ENCODE peak calls at places on chromosomes 4 and X, in ten cellular contexts. One of them, this sample, is unnamed.

GRCh38 chrX:14412686-14413085 is 116.7 kb upstream of the GLRA2 start:
- DNase-seq in mesenchymal stem cell: no peak
- DNase-seq in transverse colon: no peak
- DNase-seq in GM12878: no peak
- DNase-seq in IMR-90: no peak
- DNase-seq in tibial nerve: no peak
- DNase-seq in H7: no peak
- DNase-seq in MG63: no peak
- DNase-seq in skeletal muscle cell: no peak
- DNase-seq in AG04449: no peak
- DNase-seq in this sample: no peak

GRCh38 chrX:66399273-66399672 is 235.2 kb downstream of the HEPH start:
- DNase-seq in MG63: no peak
- DNase-seq in tibial nerve: no peak
- DNase-seq in transverse colon: no peak
- DNase-seq in AG04449: no peak
- DNase-seq in mesenchymal stem cell: no peak
- DNase-seq in IMR-90: no peak
- DNase-seq in H7: no peak
- DNase-seq in skeletal muscle cell: no peak
- DNase-seq in GM12878: no peak
- DNase-seq in this sample: no peak

GRCh38 chrX:132169554-132169953 is 41.7 kb upstream of the FRMD7 start:
- DNase-seq in AG04449: no peak
- DNase-seq in skeletal muscle cell: no peak
- DNase-seq in GM12878: no peak
- DNase-seq in tibial nerve: no peak
- DNase-seq in mesenchymal stem cell: no peak
- DNase-seq in MG63: no peak
- DNase-seq in H7: no peak
- DNase-seq in IMR-90: no peak
- DNase-seq in transverse colon: no peak
- DNase-seq in this sample: no peak

GRCh38 chr4:115090483-115091075 is 22.8 kb downstream of the NDST4 start:
- DNase-seq in transverse colon: no peak
- DNase-seq in H7: peak; percentile 0
- DNase-seq in AG04449: no peak
- DNase-seq in MG63: no peak
- DNase-seq in IMR-90: peak; percentile 0
- DNase-seq in mesenchymal stem cell: peak; percentile 27
- DNase-seq in skeletal muscle cell: no peak
- DNase-seq in tibial nerve: no peak
- DNase-seq in GM12878: no peak
- DNase-seq in this sample: peak; percentile 2

GRCh38 chr4:175560628-175561027 is 251.4 kb downstream of the GPM6A start:
- DNase-seq in tibial nerve: no peak
- DNase-seq in H7: no peak
- DNase-seq in IMR-90: peak; percentile 5
- DNase-seq in skeletal muscle cell: peak; percentile 1
- DNase-seq in MG63: no peak
- DNase-seq in AG04449: no peak
- DNase-seq in GM12878: no peak
- DNase-seq in transverse colon: no peak
- DNase-seq in mesenchymal stem cell: peak; percentile 7
- DNase-seq in this sample: peak; percentile 2

GRCh38 chrX:135522878-135523693 is 2.6 kb downstream of the INTS6L start:
- DNase-seq in skeletal muscle cell: no peak
- DNase-seq in IMR-90: no peak
- DNase-seq in transverse colon: no peak
- DNase-seq in H7: no peak
- DNase-seq in mesenchymal stem cell: peak; percentile 4
- DNase-seq in AG04449: no peak
- DNase-seq in GM12878: no peak
- DNase-seq in MG63: no peak
- DNase-seq in tibial nerve: no peak
- DNase-seq in this sample: no peak

GRCh38 chr4:60455380-60455779 is 744.7 kb upstream of the ADGRL3 start:
- DNase-seq in GM12878: no peak
- DNase-seq in MG63: no peak
- DNase-seq in mesenchymal stem cell: no peak
- DNase-seq in IMR-90: no peak
- DNase-seq in transverse colon: no peak
- DNase-seq in H7: no peak
- DNase-seq in skeletal muscle cell: no peak
- DNase-seq in AG04449: no peak
- DNase-seq in tibial nerve: no peak
- DNase-seq in this sample: no peak

GRCh38 chr4:92387459-92388069 is 83.8 kb downstream of the GRID2 start:
- DNase-seq in mesenchymal stem cell: peak; percentile 49
- DNase-seq in MG63: no peak
- DNase-seq in AG04449: no peak
- DNase-seq in skeletal muscle cell: peak; percentile 13
- DNase-seq in IMR-90: peak; percentile 53
- DNase-seq in GM12878: peak; percentile 4
- DNase-seq in transverse colon: no peak
- DNase-seq in H7: peak; percentile 2
- DNase-seq in tibial nerve: peak; percentile 10
- DNase-seq in this sample: peak; percentile 16

GRCh38 chr4:56723201-56723605 is 42.1 kb upstream of the HOPX start:
- DNase-seq in IMR-90: no peak
- DNase-seq in AG04449: no peak
- DNase-seq in mesenchymal stem cell: no peak
- DNase-seq in MG63: no peak
- DNase-seq in skeletal muscle cell: no peak
- DNase-seq in H7: no peak
- DNase-seq in transverse colon: no peak
- DNase-seq in tibial nerve: no peak
- DNase-seq in GM12878: no peak
- DNase-seq in this sample: no peak

GRCh38 chrX:39396358-39396995 is 595.2 kb downstream of the MID1IP1 start:
- DNase-seq in IMR-90: no peak
- DNase-seq in mesenchymal stem cell: no peak
- DNase-seq in tibial nerve: no peak
- DNase-seq in AG04449: no peak
- DNase-seq in skeletal muscle cell: no peak
- DNase-seq in MG63: no peak
- DNase-seq in GM12878: no peak
- DNase-seq in H7: peak; percentile 28
- DNase-seq in transverse colon: no peak
- DNase-seq in this sample: no peak

GRCh38 chr4:140858897-140859296 is 102.7 kb upstream of the TBC1D9 start:
- DNase-seq in MG63: no peak
- DNase-seq in tibial nerve: no peak
- DNase-seq in mesenchymal stem cell: peak; percentile 38
- DNase-seq in skeletal muscle cell: no peak
- DNase-seq in IMR-90: peak; percentile 15
- DNase-seq in transverse colon: no peak
- DNase-seq in H7: no peak
- DNase-seq in GM12878: no peak
- DNase-seq in AG04449: no peak
- DNase-seq in this sample: no peak

GRCh38 chr4:105978684-105979296 is 83.5 kb downstream of the NPNT start:
- DNase-seq in H7: no peak
- DNase-seq in transverse colon: no peak
- DNase-seq in mesenchymal stem cell: peak; percentile 85
- DNase-seq in IMR-90: no peak
- DNase-seq in tibial nerve: peak; percentile 20
- DNase-seq in AG04449: peak; percentile 41
- DNase-seq in skeletal muscle cell: peak; percentile 79
- DNase-seq in GM12878: no peak
- DNase-seq in MG63: peak; percentile 63
- DNase-seq in this sample: peak; percentile 87
- H3K4me3 ChIP-seq in H7: no peak overlapping the region
- H3K4me3 ChIP-seq in transverse colon: no peak overlapping the region
- H3K4me3 ChIP-seq in mesenchymal stem cell: no peak overlapping the region
- H3K4me3 ChIP-seq in IMR-90: no peak overlapping the region
- H3K4me3 ChIP-seq in tibial nerve: no peak overlapping the region
- H3K4me3 ChIP-seq in AG04449: no peak overlapping the region
- H3K4me3 ChIP-seq in skeletal muscle cell: no peak overlapping the region
- H3K4me3 ChIP-seq in GM12878: no peak overlapping the region
- H3K4me3 ChIP-seq in MG63: no peak overlapping the region
- H3K4me3 ChIP-seq in this sample: no peak overlapping the region

GRCh38 chr4:42709392-42710065 is 52.6 kb upstream of the ATP8A1 start:
- DNase-seq in AG04449: no peak
- DNase-seq in IMR-90: no peak
- DNase-seq in skeletal muscle cell: no peak
- DNase-seq in tibial nerve: no peak
- DNase-seq in GM12878: no peak
- DNase-seq in mesenchymal stem cell: no peak
- DNase-seq in transverse colon: no peak
- DNase-seq in H7: no peak
- DNase-seq in MG63: no peak
- DNase-seq in this sample: no peak

GRCh38 chr4:42708625-42709024 is 51.7 kb upstream of the ATP8A1 start:
- DNase-seq in AG04449: no peak
- DNase-seq in mesenchymal stem cell: no peak
- DNase-seq in skeletal muscle cell: no peak
- DNase-seq in IMR-90: no peak
- DNase-seq in tibial nerve: no peak
- DNase-seq in MG63: no peak
- DNase-seq in transverse colon: no peak
- DNase-seq in GM12878: no peak
- DNase-seq in H7: no peak
- DNase-seq in this sample: no peak

GRCh38 chr4:42702895-42703294 is 46.0 kb upstream of the ATP8A1 start:
- DNase-seq in AG04449: no peak
- DNase-seq in IMR-90: no peak
- DNase-seq in MG63: no peak
- DNase-seq in H7: no peak
- DNase-seq in mesenchymal stem cell: no peak
- DNase-seq in skeletal muscle cell: no peak
- DNase-seq in transverse colon: no peak
- DNase-seq in GM12878: no peak
- DNase-seq in tibial nerve: no peak
- DNase-seq in this sample: no peak

GRCh38 chr4:42703776-42704175 is 46.9 kb upstream of the ATP8A1 start:
- DNase-seq in AG04449: no peak
- DNase-seq in GM12878: no peak
- DNase-seq in MG63: no peak
- DNase-seq in transverse colon: no peak
- DNase-seq in tibial nerve: no peak
- DNase-seq in IMR-90: no peak
- DNase-seq in H7: no peak
- DNase-seq in skeletal muscle cell: no peak
- DNase-seq in mesenchymal stem cell: no peak
- DNase-seq in this sample: no peak

GRCh38 chr4:42706086-42706485 is 49.2 kb upstream of the ATP8A1 start:
- DNase-seq in H7: no peak
- DNase-seq in tibial nerve: no peak
- DNase-seq in AG04449: no peak
- DNase-seq in IMR-90: no peak
- DNase-seq in transverse colon: no peak
- DNase-seq in GM12878: no peak
- DNase-seq in mesenchymal stem cell: no peak
- DNase-seq in MG63: no peak
- DNase-seq in skeletal muscle cell: no peak
- DNase-seq in this sample: no peak
- H3K4me3 ChIP-seq in H7: no peak overlapping the region
- H3K4me3 ChIP-seq in tibial nerve: no peak overlapping the region
- H3K4me3 ChIP-seq in AG04449: no peak overlapping the region
- H3K4me3 ChIP-seq in IMR-90: no peak overlapping the region
- H3K4me3 ChIP-seq in transverse colon: no peak overlapping the region
- H3K4me3 ChIP-seq in GM12878: no peak overlapping the region
- H3K4me3 ChIP-seq in mesenchymal stem cell: no peak overlapping the region
- H3K4me3 ChIP-seq in MG63: no peak overlapping the region
- H3K4me3 ChIP-seq in skeletal muscle cell: no peak overlapping the region
- H3K4me3 ChIP-seq in this sample: no peak overlapping the region

GRCh38 chr4:121824171-121824527 is 466 bp upstream of the CCNA2 start:
- DNase-seq in MG63: no peak
- DNase-seq in mesenchymal stem cell: no peak
- DNase-seq in skeletal muscle cell: no peak
- DNase-seq in IMR-90: no peak
- DNase-seq in GM12878: no peak
- DNase-seq in AG04449: no peak
- DNase-seq in H7: no peak
- DNase-seq in transverse colon: no peak
- DNase-seq in tibial nerve: no peak
- DNase-seq in this sample: no peak

GRCh38 chr4:121823505-121824170 is at the start of gene CCNA2:
- DNase-seq in H7: peak; percentile 91
- DNase-seq in transverse colon: peak; percentile 97
- DNase-seq in AG04449: peak; percentile 82
- DNase-seq in skeletal muscle cell: peak; percentile 86
- DNase-seq in tibial nerve: peak; percentile 98
- DNase-seq in IMR-90: peak; percentile 96
- DNase-seq in MG63: peak; percentile 98
- DNase-seq in GM12878: peak; percentile 83
- DNase-seq in mesenchymal stem cell: peak; percentile 95
- DNase-seq in this sample: peak; percentile 77

GRCh38 chr4:121822796-121823504 is 733 bp downstream of the CCNA2 start:
- DNase-seq in tibial nerve: no peak
- DNase-seq in MG63: peak; percentile 68
- DNase-seq in mesenchymal stem cell: peak; percentile 52
- DNase-seq in transverse colon: peak; percentile 25
- DNase-seq in skeletal muscle cell: no peak
- DNase-seq in IMR-90: no peak
- DNase-seq in H7: peak; percentile 33
- DNase-seq in AG04449: no peak
- DNase-seq in GM12878: no peak
- DNase-seq in this sample: no peak

GRCh38 chr4:121827851-121828250 is 4.2 kb upstream of the CCNA2 start:
- DNase-seq in MG63: no peak
- DNase-seq in GM12878: no peak
- DNase-seq in mesenchymal stem cell: no peak
- DNase-seq in skeletal muscle cell: no peak
- DNase-seq in IMR-90: peak; percentile 64
- DNase-seq in AG04449: no peak
- DNase-seq in tibial nerve: no peak
- DNase-seq in H7: no peak
- DNase-seq in transverse colon: no peak
- DNase-seq in this sample: no peak

GRCh38 chr4:121824950-121825349 is 1.3 kb upstream of the CCNA2 start:
- DNase-seq in AG04449: no peak
- DNase-seq in MG63: no peak
- DNase-seq in skeletal muscle cell: no peak
- DNase-seq in H7: no peak
- DNase-seq in IMR-90: no peak
- DNase-seq in mesenchymal stem cell: no peak
- DNase-seq in transverse colon: no peak
- DNase-seq in tibial nerve: no peak
- DNase-seq in GM12878: no peak
- DNase-seq in this sample: no peak
- H3K4me3 ChIP-seq in AG04449: no peak overlapping the region
- H3K4me3 ChIP-seq in MG63: no peak overlapping the region
- H3K4me3 ChIP-seq in skeletal muscle cell: no peak overlapping the region
- H3K4me3 ChIP-seq in H7: no peak overlapping the region
- H3K4me3 ChIP-seq in IMR-90: no peak overlapping the region
- H3K4me3 ChIP-seq in mesenchymal stem cell: no peak overlapping the region
- H3K4me3 ChIP-seq in transverse colon: no peak overlapping the region
- H3K4me3 ChIP-seq in tibial nerve: no peak overlapping the region
- H3K4me3 ChIP-seq in GM12878: no peak overlapping the region
- H3K4me3 ChIP-seq in this sample: no peak overlapping the region

DNA sequence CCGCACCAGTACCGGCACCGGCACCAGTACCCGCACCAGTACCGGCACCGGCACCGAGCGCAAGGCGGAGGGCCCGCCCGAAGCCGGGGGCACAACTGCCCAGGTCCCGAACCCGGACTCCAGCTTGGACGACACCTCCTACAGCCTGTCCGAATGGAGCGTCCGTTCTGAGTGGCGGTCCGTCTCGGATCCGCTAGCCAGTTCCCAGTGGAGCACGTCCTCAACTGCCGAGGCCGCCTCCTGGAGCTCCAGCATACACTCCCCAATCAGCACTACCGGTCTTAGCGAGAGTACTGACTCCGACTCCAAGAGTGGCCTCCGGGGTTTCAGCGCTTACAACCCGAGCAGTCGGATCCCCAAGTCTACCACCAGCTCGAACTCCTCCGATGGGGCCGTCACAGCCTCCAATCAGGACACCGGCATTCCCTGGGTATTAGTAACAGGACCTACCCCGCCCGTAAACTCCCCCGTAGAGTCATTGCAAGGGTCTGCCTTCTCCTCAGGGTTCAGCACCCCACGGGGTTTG is 885 bp upstream of the MAOA start:
- DNase-seq in transverse colon: peak; percentile 34
- DNase-seq in GM12878: no peak
- DNase-seq in mesenchymal stem cell: peak; percentile 72
- DNase-seq in skeletal muscle cell: no peak
- DNase-seq in AG04449: no peak
- DNase-seq in MG63: peak; percentile 34
- DNase-seq in IMR-90: peak; percentile 3
- DNase-seq in H7: peak; percentile 44
- DNase-seq in tibial nerve: peak; percentile 10
- DNase-seq in this sample: no peak
- H3K4me3 ChIP-seq in transverse colon: peak overlapping the region; percentile 52
- H3K4me3 ChIP-seq in GM12878: no peak overlapping the region
- H3K4me3 ChIP-seq in mesenchymal stem cell: peak overlapping the region; percentile 84
- H3K4me3 ChIP-seq in skeletal muscle cell: peak overlapping the region; percentile 52
- H3K4me3 ChIP-seq in AG04449: peak overlapping the region; percentile 55
- H3K4me3 ChIP-seq in MG63: peak overlapping the region; percentile 56
- H3K4me3 ChIP-seq in IMR-90: peak overlapping the region; percentile 50
- H3K4me3 ChIP-seq in H7: peak overlapping the region; percentile 71
- H3K4me3 ChIP-seq in tibial nerve: peak overlapping the region; percentile 72
- H3K4me3 ChIP-seq in this sample: peak overlapping the region; percentile 49

This sample was measured in kidney epithelial cell.